ENCODE peak calls at places on chromosomes 6 and 20, in six cellular contexts. One of them, this sample, is unnamed.

GRCh38 chr6:166379800-166380199 is 2.9 kb downstream of the MPC1 start:
- DNase-seq in PC-3: no peak
- DNase-seq in transverse colon: no peak
- DNase-seq in spleen: no peak
- DNase-seq in esophagus muscularis mucosa: no peak
- DNase-seq in ovary: no peak
- DNase-seq in this sample: no peak

GRCh38 chr6:19322691-19323470 is 514.3 kb upstream of the ID4 start:
- DNase-seq in spleen: no peak
- DNase-seq in esophagus muscularis mucosa: no peak
- DNase-seq in ovary: no peak
- DNase-seq in transverse colon: no peak
- DNase-seq in PC-3: peak; percentile 48
- DNase-seq in this sample: no peak

GRCh38 chr6:95877480-95877879 is 138.3 kb upstream of the FUT9 start:
- DNase-seq in esophagus muscularis mucosa: no peak
- DNase-seq in spleen: no peak
- DNase-seq in PC-3: no peak
- DNase-seq in ovary: no peak
- DNase-seq in transverse colon: no peak
- DNase-seq in this sample: no peak

GRCh38 chr6:15734118-15734897 is 71.5 kb upstream of the DTNBP1 start:
- DNase-seq in PC-3: no peak
- DNase-seq in ovary: no peak
- DNase-seq in transverse colon: no peak
- DNase-seq in spleen: no peak
- DNase-seq in esophagus muscularis mucosa: no peak
- DNase-seq in this sample: no peak

GRCh38 chr20:49892260-49893216 is 22.8 kb downstream of the SPATA2 start:
- DNase-seq in transverse colon: no peak
- DNase-seq in esophagus muscularis mucosa: no peak
- DNase-seq in spleen: peak; percentile 81
- DNase-seq in PC-3: no peak
- DNase-seq in ovary: no peak
- DNase-seq in this sample: no peak

GRCh38 chr6:16868968-16869367 is 107.7 kb upstream of the ATXN1 start:
- DNase-seq in PC-3: peak; percentile 41
- DNase-seq in ovary: no peak
- DNase-seq in esophagus muscularis mucosa: no peak
- DNase-seq in transverse colon: no peak
- DNase-seq in spleen: no peak
- DNase-seq in this sample: no peak

GRCh38 chr6:3340891-3341290 is 82.1 kb downstream of the PSMG4 start:
- DNase-seq in transverse colon: no peak
- DNase-seq in ovary: no peak
- DNase-seq in PC-3: no peak
- DNase-seq in esophagus muscularis mucosa: no peak
- DNase-seq in spleen: no peak
- DNase-seq in this sample: no peak

GRCh38 chr6:146200136-146200708 is 171.4 kb downstream of the GRM1 start:
- DNase-seq in PC-3: no peak
- DNase-seq in spleen: no peak
- DNase-seq in esophagus muscularis mucosa: no peak
- DNase-seq in transverse colon: no peak
- DNase-seq in ovary: no peak
- DNase-seq in this sample: no peak

GRCh38 chr6:154510144-154510905 is at the start of gene CNKSR3:
- DNase-seq in esophagus muscularis mucosa: peak; percentile 93
- DNase-seq in transverse colon: peak; percentile 81
- DNase-seq in ovary: peak; percentile 94
- DNase-seq in spleen: peak; percentile 88
- DNase-seq in PC-3: peak; percentile 88
- DNase-seq in this sample: peak; percentile 29

GRCh38 chr6:27078734-27079357 is 168.7 kb upstream of the PRSS16 start:
- DNase-seq in PC-3: peak; percentile 73
- DNase-seq in transverse colon: peak; percentile 48
- DNase-seq in spleen: no peak
- DNase-seq in esophagus muscularis mucosa: no peak
- DNase-seq in ovary: peak; percentile 18
- DNase-seq in this sample: peak; percentile 28

GRCh38 chr20:41098703-41099250 is 38.6 kb upstream of the PLCG1 start:
- DNase-seq in ovary: no peak
- DNase-seq in esophagus muscularis mucosa: no peak
- DNase-seq in spleen: no peak
- DNase-seq in PC-3: no peak
- DNase-seq in transverse colon: no peak
- DNase-seq in this sample: no peak

GRCh38 chr20:60262967-60263603 is 304.9 kb downstream of the CDH26 start:
- DNase-seq in spleen: peak; percentile 85
- DNase-seq in PC-3: peak; percentile 38
- DNase-seq in transverse colon: peak; percentile 22
- DNase-seq in esophagus muscularis mucosa: no peak
- DNase-seq in ovary: no peak
- DNase-seq in this sample: no peak

GRCh38 chr6:166996406-166996805 is 2.8 kb upstream of the CEP43 start:
- DNase-seq in ovary: no peak
- DNase-seq in transverse colon: no peak
- DNase-seq in PC-3: no peak
- DNase-seq in spleen: no peak
- DNase-seq in esophagus muscularis mucosa: peak; percentile 19
- DNase-seq in this sample: no peak

GRCh38 chr6:156508923-156509322 is 268.3 kb upstream of the ARID1B start:
- DNase-seq in transverse colon: no peak
- DNase-seq in esophagus muscularis mucosa: no peak
- DNase-seq in ovary: no peak
- DNase-seq in PC-3: peak; percentile 46
- DNase-seq in spleen: no peak
- DNase-seq in this sample: no peak

GRCh38 chr6:16316741-16317251 is 78.4 kb downstream of the GMPR start:
- DNase-seq in transverse colon: no peak
- DNase-seq in spleen: no peak
- DNase-seq in ovary: no peak
- DNase-seq in esophagus muscularis mucosa: no peak
- DNase-seq in PC-3: peak; percentile 75
- DNase-seq in this sample: no peak

GRCh38 chr6:69780585-69781178 is 16.1 kb downstream of the LMBRD1 start:
- DNase-seq in spleen: no peak
- DNase-seq in transverse colon: no peak
- DNase-seq in ovary: no peak
- DNase-seq in esophagus muscularis mucosa: no peak
- DNase-seq in PC-3: peak; percentile 65
- DNase-seq in this sample: no peak

GRCh38 chr6:129098061-129098553 is 215.2 kb downstream of the LAMA2 start:
- DNase-seq in transverse colon: no peak
- DNase-seq in esophagus muscularis mucosa: no peak
- DNase-seq in PC-3: no peak
- DNase-seq in ovary: no peak
- DNase-seq in spleen: no peak
- DNase-seq in this sample: no peak

GRCh38 chr6:30149234-30149633 is 11.8 kb downstream of the TRIM10 start:
- DNase-seq in PC-3: peak; percentile 13
- DNase-seq in esophagus muscularis mucosa: peak; percentile 64
- DNase-seq in spleen: no peak
- DNase-seq in ovary: no peak
- DNase-seq in transverse colon: no peak
- DNase-seq in this sample: no peak

GRCh38 chr6:161076211-161076677 is 84.7 kb downstream of the MAP3K4 start:
- DNase-seq in PC-3: no peak
- DNase-seq in esophagus muscularis mucosa: no peak
- DNase-seq in ovary: no peak
- DNase-seq in spleen: no peak
- DNase-seq in transverse colon: no peak
- DNase-seq in this sample: no peak

GRCh38 chr6:168221000-168221399 is 98.6 kb downstream of the DACT2 start:
- DNase-seq in PC-3: no peak
- DNase-seq in transverse colon: no peak
- DNase-seq in ovary: no peak
- DNase-seq in spleen: no peak
- DNase-seq in esophagus muscularis mucosa: no peak
- DNase-seq in this sample: no peak

GRCh38 chr6:15439410-15440022 is 193.6 kb downstream of the JARID2 start:
- DNase-seq in spleen: no peak
- DNase-seq in PC-3: no peak
- DNase-seq in esophagus muscularis mucosa: no peak
- DNase-seq in transverse colon: no peak
- DNase-seq in ovary: no peak
- DNase-seq in this sample: no peak

DNA sequence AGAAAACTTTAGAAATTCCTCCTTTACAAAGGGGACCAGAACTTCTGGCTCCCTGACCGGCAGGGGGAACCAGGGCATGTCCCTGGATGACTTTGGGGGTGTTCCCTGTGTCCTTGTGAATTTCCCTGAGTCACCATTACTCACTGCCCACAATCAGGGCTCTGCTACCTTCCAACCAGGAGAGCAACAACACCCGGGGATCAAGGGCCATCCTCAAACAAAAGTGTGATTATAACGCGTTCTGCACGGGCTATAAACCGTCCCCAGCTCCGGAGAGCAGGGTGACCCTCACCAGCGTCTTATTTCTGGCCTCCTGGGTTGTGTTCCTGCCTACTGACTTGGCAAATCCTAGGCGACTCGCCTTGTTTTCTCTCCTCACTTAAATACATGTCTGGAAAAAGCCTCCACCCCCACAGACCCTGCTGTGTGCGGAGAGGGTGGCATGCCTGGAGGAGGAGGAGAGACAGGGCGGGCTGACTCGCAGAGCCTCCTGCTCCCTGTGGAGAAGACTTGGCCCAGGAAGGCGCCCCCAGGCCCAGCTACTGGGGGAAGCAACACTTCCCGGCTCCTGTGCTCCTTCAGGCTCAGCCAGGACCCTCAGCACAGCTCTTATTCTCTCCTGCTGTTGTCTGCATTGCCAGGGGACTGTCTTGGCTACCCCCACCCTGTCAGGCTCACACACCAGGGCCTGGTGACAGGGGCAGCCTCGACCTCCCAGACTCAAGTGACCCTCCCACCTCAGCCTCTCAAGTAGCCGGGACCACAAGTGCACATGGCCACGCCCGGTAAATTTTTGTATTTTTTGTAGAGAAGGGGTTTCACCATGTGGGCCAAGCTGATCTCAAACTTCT is 54.1 kb downstream of the FGD2 start:
- DNase-seq in ovary: peak; percentile 84
- DNase-seq in spleen: peak; percentile 66
- DNase-seq in transverse colon: peak; percentile 75
- DNase-seq in PC-3: peak; percentile 97
- DNase-seq in esophagus muscularis mucosa: no peak
- DNase-seq in this sample: no peak
- TF ChIP-seq CTCF in ovary: peak; percentile 64
- TF ChIP-seq CTCF in spleen: no peak
- TF ChIP-seq CTCF in transverse colon: no peak
- TF ChIP-seq CTCF in PC-3: peak; percentile 83
- TF ChIP-seq CTCF in esophagus muscularis mucosa: peak; percentile 57
- TF ChIP-seq CTCF in this sample: peak; percentile 29

GRCh38 chr20:48478806-48479550 is 348.8 kb downstream of the PREX1 start:
- DNase-seq in transverse colon: no peak
- DNase-seq in ovary: no peak
- DNase-seq in spleen: no peak
- DNase-seq in esophagus muscularis mucosa: no peak
- DNase-seq in PC-3: no peak
- DNase-seq in this sample: no peak
- H3K4me3 ChIP-seq in transverse colon: no peak overlapping the region
- H3K4me3 ChIP-seq in ovary: no peak overlapping the region
- H3K4me3 ChIP-seq in spleen: no peak overlapping the region
- H3K4me3 ChIP-seq in esophagus muscularis mucosa: no peak overlapping the region
- H3K4me3 ChIP-seq in PC-3: no peak overlapping the region
- H3K4me3 ChIP-seq in this sample: no peak overlapping the region

GRCh38 chr20:44626278-44626677 is 25.2 kb downstream of the ADA start:
- DNase-seq in ovary: no peak
- DNase-seq in transverse colon: no peak
- DNase-seq in spleen: no peak
- DNase-seq in PC-3: no peak
- DNase-seq in esophagus muscularis mucosa: no peak
- DNase-seq in this sample: no peak

GRCh38 chr20:44624152-44624551 is 27.3 kb downstream of the ADA start:
- DNase-seq in esophagus muscularis mucosa: no peak
- DNase-seq in ovary: no peak
- DNase-seq in PC-3: no peak
- DNase-seq in transverse colon: no peak
- DNase-seq in spleen: no peak
- DNase-seq in this sample: no peak

GRCh38 chr20:44627364-44628010 is 24.0 kb downstream of the ADA start:
- DNase-seq in ovary: no peak
- DNase-seq in PC-3: no peak
- DNase-seq in spleen: no peak
- DNase-seq in transverse colon: no peak
- DNase-seq in esophagus muscularis mucosa: no peak
- DNase-seq in this sample: no peak

GRCh38 chr20:44624743-44625271 is 26.7 kb downstream of the ADA start:
- DNase-seq in esophagus muscularis mucosa: no peak
- DNase-seq in PC-3: no peak
- DNase-seq in ovary: no peak
- DNase-seq in spleen: no peak
- DNase-seq in transverse colon: no peak
- DNase-seq in this sample: no peak

GRCh38 chr20:44625361-44625760 is 26.1 kb downstream of the ADA start:
- DNase-seq in PC-3: no peak
- DNase-seq in transverse colon: no peak
- DNase-seq in spleen: no peak
- DNase-seq in ovary: no peak
- DNase-seq in esophagus muscularis mucosa: no peak
- DNase-seq in this sample: no peak
- H3K36me3 ChIP-seq in PC-3: peaks cover 11% of the 10 kb centered on the region
- H3K36me3 ChIP-seq in transverse colon: no peaks in the 10 kb centered on the region
- H3K36me3 ChIP-seq in spleen: no peaks in the 10 kb centered on the region
- H3K36me3 ChIP-seq in ovary: no peaks in the 10 kb centered on the region
- H3K36me3 ChIP-seq in esophagus muscularis mucosa: peaks cover 18% of the 10 kb centered on the region
- H3K36me3 ChIP-seq in this sample: peaks cover 58% of the 10 kb centered on the region

GRCh38 chr6:56023829-56024228 is 148.4 kb upstream of the BMP5 start:
- DNase-seq in ovary: no peak
- DNase-seq in transverse colon: no peak
- DNase-seq in PC-3: no peak
- DNase-seq in spleen: no peak
- DNase-seq in esophagus muscularis mucosa: no peak
- DNase-seq in this sample: no peak

GRCh38 chr6:56024931-56025330 is 149.5 kb upstream of the BMP5 start:
- DNase-seq in PC-3: peak; percentile 39
- DNase-seq in transverse colon: no peak
- DNase-seq in spleen: no peak
- DNase-seq in ovary: no peak
- DNase-seq in esophagus muscularis mucosa: no peak
- DNase-seq in this sample: no peak

GRCh38 chr6:56019973-56020372 is 144.6 kb upstream of the BMP5 start:
- DNase-seq in PC-3: no peak
- DNase-seq in spleen: no peak
- DNase-seq in ovary: no peak
- DNase-seq in esophagus muscularis mucosa: no peak
- DNase-seq in transverse colon: no peak
- DNase-seq in this sample: no peak

GRCh38 chr6:56022678-56023077 is 147.3 kb upstream of the BMP5 start:
- DNase-seq in ovary: no peak
- DNase-seq in spleen: no peak
- DNase-seq in PC-3: no peak
- DNase-seq in esophagus muscularis mucosa: no peak
- DNase-seq in transverse colon: no peak
- DNase-seq in this sample: no peak

DNA sequence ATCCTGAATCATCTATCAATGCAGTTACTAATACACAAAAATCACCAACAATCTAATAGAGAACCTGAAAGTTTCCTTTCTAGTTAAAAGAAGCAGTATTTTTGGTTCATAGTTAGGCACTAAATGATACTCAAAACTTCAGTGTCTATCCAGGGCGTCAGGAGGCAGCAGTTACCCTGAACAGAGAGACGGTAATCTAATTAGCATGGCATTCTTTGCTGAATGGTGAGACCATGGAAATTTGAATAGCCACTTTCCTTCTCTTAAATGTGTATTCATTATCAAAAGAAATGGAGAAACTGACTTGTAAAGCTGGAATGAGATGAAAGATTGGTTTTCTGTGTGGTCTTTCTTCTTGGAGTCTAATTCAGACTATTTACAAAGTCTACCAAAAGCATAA is 146.6 kb upstream of the BMP5 start:
- DNase-seq in transverse colon: no peak
- DNase-seq in PC-3: peak; percentile 47
- DNase-seq in esophagus muscularis mucosa: no peak
- DNase-seq in ovary: no peak
- DNase-seq in spleen: no peak
- DNase-seq in this sample: no peak
- TF ChIP-seq CTCF in transverse colon: no peak
- TF ChIP-seq CTCF in PC-3: peak; percentile 58
- TF ChIP-seq CTCF in esophagus muscularis mucosa: no peak
- TF ChIP-seq CTCF in ovary: no peak
- TF ChIP-seq CTCF in spleen: no peak
- TF ChIP-seq CTCF in this sample: no peak